ENCODE peak calls at places on chromosomes 16 and 17, in six cellular contexts. T is H7, R is tibial artery, H is epithelial cell of esophagus, D is SK-MEL-5, J is GM12865. X is an unnamed sample.

GRCh38 chr17:40338058-40338457 is 26.5 kb downstream of the GJD3 start:
- DNase-seq in J (no peak), H (no peak), R (no peak), D (no peak), T (no peak), X (no peak)

GRCh38 chr17:46003907-46004748 is 5.1 kb downstream of the STH start:
- DNase-seq in T (no peak), D (no peak), R (peak), J (no peak), H (no peak), X (peak)

GRCh38 chr16:5467552-5467951 is 370.0 kb upstream of the EEF2KMT start:
- DNase-seq in J (no peak), D (no peak), H (no peak), T (no peak), R (no peak), X (no peak)

GRCh38 chr17:65593092-65593869 is 31.8 kb upstream of the AXIN2 start:
- DNase-seq in T (peak), H (no peak), J (no peak), D (no peak), R (no peak), X (no peak)

GRCh38 chr17:67821871-67822367 is 3.4 kb upstream of the BPTF start:
- DNase-seq in D (no peak), T (no peak), J (no peak), R (no peak), H (no peak), X (no peak)

GRCh38 chr17:39617446-39618251 is 9.1 kb upstream of the PPP1R1B start:
- DNase-seq in J (peak), H (peak), D (peak), T (peak), R (no peak), X (peak)

GRCh38 chr17:28071891-28072606 is 29.6 kb downstream of the NLK start:
- DNase-seq in J (peak), R (no peak), T (no peak), D (no peak), H (no peak), X (no peak)

GRCh38 chr17:82019905-82020873 is 2.5 kb downstream of the CENPX start:
- DNase-seq in J (peak), D (peak), H (peak), T (peak), R (no peak), X (no peak)

GRCh38 chr17:48593840-48594411 is 347 bp upstream of the HOXB5 start:
- DNase-seq in T (peak), H (peak), J (peak), D (peak), R (no peak), X (peak)

GRCh38 chr16:24113115-24113745 is 142.9 kb upstream of the CACNG3 start:
- DNase-seq in H (no peak), J (no peak), T (no peak), R (no peak), D (no peak), X (no peak)

GRCh38 chr17:58822148-58823050 is 66.7 kb downstream of the PPM1E start:
- DNase-seq in D (no peak), J (no peak), H (peak), R (no peak), T (no peak), X (no peak)

GRCh38 chr17:73160980-73161630 is 3.7 kb upstream of the SSTR2 start:
- DNase-seq in J (no peak), D (no peak), H (no peak), T (no peak), R (no peak), X (no peak)

GRCh38 chr16:31077592-31078199 is 3.5 kb downstream of the ZNF646 start:
- DNase-seq in R (no peak), J (no peak), D (no peak), H (no peak), T (peak), X (peak)

GRCh38 chr17:64385187-64386083 is 5.2 kb downstream of the PECAM1 start:
- DNase-seq in J (peak), H (peak), R (peak), T (no peak), D (no peak), X (peak)

GRCh38 chr17:57900991-57901743 is 51.3 kb upstream of the MRPS23 start:
- DNase-seq in D (no peak), R (no peak), H (peak), J (no peak), T (no peak), X (no peak)

GRCh38 chr17:33086878-33087277 is 95.2 kb downstream of the SPACA3 start:
- DNase-seq in J (no peak), H (no peak), D (no peak), R (no peak), T (no peak), X (no peak)

GRCh38 chr17:78337244-78338109 is 22.4 kb downstream of the SOCS3 start:
- DNase-seq in D (no peak), J (peak), R (no peak), H (peak), T (no peak), X (peak)

GRCh38 chr17:44775838-44776621 is 17.2 kb downstream of the ADAM11 start:
- DNase-seq in T (no peak), D (no peak), H (no peak), R (no peak), J (no peak), X (no peak)

GRCh38 chr17:82457071-82457789 is 1.3 kb upstream of the NARF start:
- DNase-seq in T (no peak), D (peak), R (no peak), H (no peak), J (no peak), X (no peak)

GRCh38 chr16:72934661-72935403 is 113.1 kb downstream of the ZFHX3 start:
- DNase-seq in D (no peak), J (no peak), R (no peak), H (no peak), T (no peak), X (peak)

GRCh38 chr17:50043290-50044148 is 12.4 kb upstream of the ITGA3 start:
- DNase-seq in R (peak), J (no peak), D (no peak), T (peak), H (peak), X (no peak)

GRCh38 chr16:23516366-23517137 is 6.3 kb upstream of the GGA2 start:
- DNase-seq in D (no peak), R (no peak), T (no peak), J (peak), H (no peak), X (no peak)

GRCh38 chr16:2520097-2520783 is at the start of gene AMDHD2:
- DNase-seq in H (peak), J (peak), T (peak), R (peak), D (peak), X (peak)

GRCh38 chr16:67236551-67237395 is 9.8 kb downstream of the TMEM208 start:
- DNase-seq in R (no peak), J (peak), H (peak), D (peak), T (peak), X (peak)

GRCh38 chr17:68378202-68379149 is 78.8 kb downstream of the WIPI1 start:
- DNase-seq in D (peak), T (peak), J (no peak), R (peak), H (peak), X (peak)

GRCh38 chr17:49995055-49995738 is at the start of gene DLX3:
- DNase-seq in R (peak), D (peak), T (peak), H (peak), J (no peak), X (peak)

GRCh38 chr16:55499951-55500350 is 8.9 kb upstream of the LPCAT2 start:
- DNase-seq in T (no peak), R (no peak), J (no peak), H (peak), D (peak), X (peak)

GRCh38 chr17:51487947-51488346 is 227.6 kb downstream of the UTP18 start:
- DNase-seq in J (peak), H (peak), T (peak), D (peak), R (no peak), X (no peak)

GRCh38 chr16:49467540-49468372 is 94.2 kb downstream of the C16orf78 start:
- DNase-seq in D (no peak), R (peak), H (no peak), T (peak), J (no peak), X (peak)

GRCh38 chr17:47698749-47699535 is 5.0 kb downstream of the TBKBP1 start:
- DNase-seq in J (peak), D (peak), T (peak), H (peak), R (peak), X (peak)

GRCh38 chr16:48384305-48384981 is 770 bp downstream of the SIAH1 start:
- DNase-seq in J (peak), H (no peak), R (peak), D (peak), T (peak), X (peak)

GRCh38 chr17:31696184-31696602 is 162.9 kb downstream of the COPRS start:
- DNase-seq in D (no peak), J (no peak), H (no peak), R (peak), T (peak), X (peak)

GRCh38 chr16:1493746-1494094 is 560 bp downstream of the TELO2 start:
- DNase-seq in J (no peak), R (no peak), D (no peak), H (no peak), T (no peak), X (no peak)

X was measured in sigmoid colon.